ENCODE peak calls at places on chromosomes 13 and 19, in five cellular contexts. D is colonic mucosa, F is ovary, I is mammary epithelial cell, X is heart left ventricle. W is an unnamed sample.

GRCh38 chr13:97268772-97269171 is 46.6 kb downstream of the MBNL2 start:
- DNase-seq in D (no peak), F (no peak), I (no peak), X (peak; percentile 27), W (peak; percentile 55)

GRCh38 chr19:34962945-34963530 is 991 bp downstream of the ZNF792 start:
- DNase-seq in D (peak; percentile 51), F (no peak), I (peak; percentile 6), X (no peak), W (no peak)

GRCh38 chr19:32824906-32825608 is 44.5 kb downstream of the SLC7A9 start:
- DNase-seq in D (no peak), F (no peak), I (no peak), X (no peak), W (no peak)

GRCh38 chr19:42634409-42635232 is 39.9 kb upstream of the CEACAM8 start:
- DNase-seq in D (no peak), F (no peak), I (peak; percentile 34), X (no peak), W (no peak)

GRCh38 chr13:46475586-46475991 is 77.4 kb upstream of the LRCH1 start:
- DNase-seq in D (no peak), F (no peak), I (no peak), X (no peak), W (no peak)

GRCh38 chr19:44212865-44213346 is 574 bp downstream of the ZNF227 start:
- DNase-seq in D (peak; percentile 24), F (no peak), I (peak; percentile 27), X (no peak), W (no peak)

GRCh38 chr13:43522788-43523187 is 264.0 kb downstream of the ENOX1 start:
- DNase-seq in D (no peak), F (no peak), I (no peak), X (no peak), W (no peak)

GRCh38 chr19:5696196-5697021 is 6.3 kb downstream of the RPL36 start:
- DNase-seq in D (no peak), F (peak; percentile 13), I (no peak), X (no peak), W (no peak)

GRCh38 chr19:16400911-16401675 is 70.7 kb downstream of the EPS15L1 start:
- DNase-seq in D (no peak), F (no peak), I (no peak), X (no peak), W (peak; percentile 89)

GRCh38 chr13:81283062-81283461 is 942.1 kb upstream of the SPRY2 start:
- DNase-seq in D (no peak), F (no peak), I (no peak), X (no peak), W (no peak)

GRCh38 chr19:18203408-18203862 is 407 bp downstream of the RAB3A start:
- DNase-seq in D (peak; percentile 68), F (peak; percentile 63), I (no peak), X (no peak), W (peak; percentile 85)

GRCh38 chr13:71866173-71867091 is 572 bp downstream of the DACH1 start:
- DNase-seq in D (peak; percentile 40), F (no peak), I (peak; percentile 1), X (peak; percentile 25), W (no peak)

GRCh38 chr13:83798731-83799130 is 83.5 kb downstream of the SLITRK1 start:
- DNase-seq in D (no peak), F (no peak), I (peak; percentile 2), X (no peak), W (no peak)

GRCh38 chr19:34327851-34328250 is 37.1 kb upstream of the GPI start:
- DNase-seq in D (no peak), F (no peak), I (no peak), X (peak; percentile 75), W (no peak)

GRCh38 chr13:42747399-42747873 is 33.9 kb upstream of the FAM216B start:
- DNase-seq in D (no peak), F (no peak), I (peak; percentile 65), X (no peak), W (no peak)

GRCh38 chr19:38059897-38060296 is 152.9 kb downstream of the SIPA1L3 start:
- DNase-seq in D (no peak), F (no peak), I (no peak), X (no peak), W (no peak)

GRCh38 chr19:19137556-19138109 is 645 bp downstream of the TMEM161A start:
- DNase-seq in D (no peak), F (peak; percentile 23), I (no peak), X (no peak), W (no peak)

GRCh38 chr13:32951580-32951979 is 64.6 kb upstream of the KL start:
- DNase-seq in D (no peak), F (no peak), I (no peak), X (no peak), W (no peak)

GRCh38 chr13:44523176-44524017 is 52.7 kb downstream of the TSC22D1 start:
- DNase-seq in D (no peak), F (no peak), I (peak; percentile 91), X (no peak), W (no peak)

GRCh38 chr19:15540435-15540834 is 32.1 kb downstream of the CYP4F22 start:
- DNase-seq in D (no peak), F (no peak), I (no peak), X (no peak), W (no peak)

GRCh38 chr13:102091231-102091630 is 310.6 kb downstream of the FGF14 start:
- DNase-seq in D (no peak), F (no peak), I (peak; percentile 49), X (no peak), W (no peak)

GRCh38 chr19:3950871-3951861 is 18.3 kb downstream of the NMRK2 start:
- DNase-seq in D (no peak), F (no peak), I (no peak), X (peak; percentile 78), W (peak; percentile 68)
- H3K4me3 ChIP-seq in D (no peak overlapping the region), F (no peak overlapping the region), I (no peak overlapping the region), X (peak overlapping the region; percentile 61), W (no peak overlapping the region)

GRCh38 chr13:112977091-112977490 is 8.1 kb downstream of the MCF2L start:
- DNase-seq in D (no peak), F (no peak), I (no peak), X (no peak), W (no peak)
- H3K27me3 ChIP-seq in D (no peaks in the 10 kb centered on the region), F (no peaks in the 10 kb centered on the region), I (no peaks in the 10 kb centered on the region), X (no peaks in the 10 kb centered on the region), W (no peaks in the 10 kb centered on the region)

GRCh38 chr19:46408611-46409039 is 4.7 kb downstream of the CCDC8 start:
- DNase-seq in D (peak; percentile 57), F (peak; percentile 86), I (no peak), X (peak; percentile 53), W (peak; percentile 90)
- H3K27ac ChIP-seq in D (no peak overlapping the region), F (peak overlapping the region; percentile 56), I (no peak overlapping the region), X (peak overlapping the region; percentile 56), W (peak overlapping the region; percentile 0)

GRCh38 chr19:6736169-6736916 is 1.0 kb downstream of the GPR108 start:
- DNase-seq in D (peak; percentile 84), F (peak; percentile 77), I (peak; percentile 92), X (peak; percentile 76), W (peak; percentile 90)

GRCh38 chr19:6736917-6737283 is 480 bp downstream of the GPR108 start:
- DNase-seq in D (no peak), F (peak; percentile 52), I (no peak), X (no peak), W (no peak)

GRCh38 chr19:6733338-6734095 is 3.9 kb downstream of the GPR108 start:
- DNase-seq in D (no peak), F (no peak), I (no peak), X (no peak), W (no peak)

GRCh38 chr19:6734096-6734696 is 3.2 kb downstream of the GPR108 start:
- DNase-seq in D (no peak), F (no peak), I (no peak), X (no peak), W (no peak)

DNA sequence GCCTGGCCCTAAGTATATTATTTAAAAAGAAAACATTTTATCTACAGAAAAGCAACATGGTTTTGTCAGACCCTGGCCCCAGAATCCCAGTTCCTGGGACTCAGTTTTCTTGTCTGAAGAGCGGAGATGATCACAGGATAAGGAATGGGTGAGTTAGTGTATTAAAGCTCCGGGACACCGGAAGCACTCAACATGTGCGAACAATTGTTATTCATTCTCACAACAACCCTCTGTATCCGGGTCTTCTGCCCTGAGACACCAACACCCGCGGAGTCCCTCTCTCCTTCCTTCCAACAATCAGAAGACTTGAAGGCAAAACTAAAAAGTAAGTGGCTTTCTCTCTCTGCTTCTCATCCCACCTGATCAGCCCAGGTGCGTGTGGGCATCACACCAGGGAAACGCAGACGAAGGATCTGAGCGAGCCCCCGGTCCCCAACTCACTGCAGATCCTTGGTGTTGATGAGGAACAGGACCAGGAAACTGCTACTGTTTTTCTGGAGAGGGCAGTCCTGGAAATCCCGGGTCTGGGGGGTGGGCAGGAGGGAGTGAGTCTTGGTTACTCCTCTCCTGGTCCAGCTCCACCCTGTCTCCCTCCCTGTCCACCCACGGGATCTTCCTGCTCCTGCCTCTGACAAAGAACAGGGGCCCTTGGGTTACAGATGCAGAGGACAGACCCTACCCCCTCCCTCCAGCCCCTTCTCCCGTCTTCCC is 2.0 kb downstream of the GPR108 start:
- DNase-seq in D (no peak), F (no peak), I (no peak), X (no peak), W (no peak)
- H3K4me3 ChIP-seq in D (no peak overlapping the region), F (no peak overlapping the region), I (peak overlapping the region; percentile 83), X (no peak overlapping the region), W (no peak overlapping the region)

GRCh38 chr19:1773173-1773572 is 19.9 kb downstream of the ONECUT3 start:
- DNase-seq in D (no peak), F (no peak), I (peak; percentile 99), X (no peak), W (no peak)
- H3K27me3 ChIP-seq in D (peaks cover 43% of the 10 kb centered on the region), F (peaks cover 5% of the 10 kb centered on the region), I (no peaks in the 10 kb centered on the region), X (peaks cover 63% of the 10 kb centered on the region), W (no peaks in the 10 kb centered on the region)